ENCODE peak calls at places on chromosomes 4 and X, in seven cellular contexts. H is GM12865; O is NCI-H524 treated with DMSO at 0.1 percent for 48 hours; R is activated CD4-positive, alpha-beta T cell treated with anti-CD3 and anti-CD28 coated beads, Interleukin-2, amount 50 U/mL, for 1 hour; Y is H9; Q is MCF 10A; V is NAMALWA. P is an unnamed sample.

GRCh38 chr4:100968046-100968445 is 379.3 kb downstream of the PPP3CA start:
- DNase-seq in H (no peak), O (no peak), R (no peak), Y (no peak), Q (peak), V (no peak), P (no peak)

GRCh38 chr4:7101692-7102515 is 34.0 kb upstream of the GRPEL1 start:
- DNase-seq in H (peak), O (peak), R (peak), Y (peak), Q (peak), V (peak), P (peak)

GRCh38 chr4:14693728-14694127 is 308.6 kb upstream of the CPEB2 start:
- DNase-seq in H (no peak), O (no peak), R (no peak), Y (no peak), Q (no peak), V (no peak), P (no peak)

GRCh38 chr4:143085644-143086043 is 99.1 kb upstream of the USP38 start:
- DNase-seq in H (no peak), O (no peak), R (no peak), Y (no peak), Q (no peak), V (no peak), P (no peak)

GRCh38 chrX:153816821-153817220 is 13.5 kb downstream of the PDZD4 start:
- DNase-seq in H (no peak), O (no peak), R (peak), Y (no peak), Q (no peak), V (peak), P (no peak)

GRCh38 chrX:100654256-100654655 is 10.3 kb downstream of the SRPX2 start:
- DNase-seq in H (no peak), O (peak), R (no peak), Y (peak), Q (peak), V (peak), P (no peak)

GRCh38 chrX:19046343-19047215 is 62.7 kb upstream of the PHKA2 start:
- DNase-seq in H (no peak), O (no peak), R (no peak), Y (no peak), Q (peak), V (no peak), P (no peak)

GRCh38 chr4:97910005-97910404 is 233.3 kb downstream of the STPG2 start:
- DNase-seq in H (no peak), O (no peak), R (no peak), Y (peak), Q (peak), V (peak), P (no peak)

GRCh38 chr4:80210549-80210948 is 13.2 kb downstream of the PRDM8 start:
- DNase-seq in H (no peak), O (no peak), R (no peak), Y (no peak), Q (no peak), V (no peak), P (no peak)

GRCh38 chrX:153519569-153520285 is 2.3 kb downstream of the ATP2B3 start:
- DNase-seq in H (no peak), O (no peak), R (no peak), Y (no peak), Q (no peak), V (no peak), P (no peak)

GRCh38 chr4:139018501-139018900 is 2.9 kb downstream of the NOCT start:
- DNase-seq in H (no peak), O (no peak), R (no peak), Y (no peak), Q (no peak), V (no peak), P (no peak)

GRCh38 chr4:2786794-2787229 is 6.1 kb upstream of the SH3BP2 start:
- DNase-seq in H (no peak), O (no peak), R (no peak), Y (no peak), Q (no peak), V (no peak), P (no peak)

P was measured in cerebellar nuclear complex.